ENCODE peak calls at places on chromosomes 3 and 15, in ten cellular contexts. One of them, this sample, is unnamed.

GRCh38 chr3:29091599-29092189 is 189.2 kb upstream of the RBMS3 start:
- DNase-seq in amniotic stem cell: no peak
- DNase-seq in HuH-7.5: no peak
- DNase-seq in T-helper 1 cell: no peak
- DNase-seq in mucosa of descending colon: no peak
- DNase-seq in hypothalamus: no peak
- DNase-seq in stimulated activated CD8-positive, alpha-beta memory T cell treated with anti-CD3 and anti-CD28 coated beads, Interleukin-2, amount 100 ng/mL, for 1 hour: no peak
- DNase-seq in CD4-positive, alpha-beta memory T cell: no peak
- DNase-seq in activated naive CD8-positive, alpha-beta T cell treated with anti-CD3 and anti-CD28 coated beads, Interleukin-2, amount 50 U/mL, for 24 hours: no peak
- DNase-seq in lung microvascular endothelial cell: peak
- DNase-seq in this sample: no peak

GRCh38 chr15:47616876-47617275 is 100.4 kb upstream of the SEMA6D start:
- DNase-seq in amniotic stem cell: no peak
- DNase-seq in HuH-7.5: no peak
- DNase-seq in T-helper 1 cell: no peak
- DNase-seq in mucosa of descending colon: no peak
- DNase-seq in hypothalamus: no peak
- DNase-seq in stimulated activated CD8-positive, alpha-beta memory T cell treated with anti-CD3 and anti-CD28 coated beads, Interleukin-2, amount 100 ng/mL, for 1 hour: no peak
- DNase-seq in CD4-positive, alpha-beta memory T cell: no peak
- DNase-seq in activated naive CD8-positive, alpha-beta T cell treated with anti-CD3 and anti-CD28 coated beads, Interleukin-2, amount 50 U/mL, for 24 hours: no peak
- DNase-seq in lung microvascular endothelial cell: no peak
- DNase-seq in this sample: no peak

GRCh38 chr3:193830791-193831191 is 237.8 kb downstream of the OPA1 start:
- DNase-seq in amniotic stem cell: no peak
- DNase-seq in HuH-7.5: no peak
- DNase-seq in T-helper 1 cell: no peak
- DNase-seq in mucosa of descending colon: no peak
- DNase-seq in hypothalamus: no peak
- DNase-seq in stimulated activated CD8-positive, alpha-beta memory T cell treated with anti-CD3 and anti-CD28 coated beads, Interleukin-2, amount 100 ng/mL, for 1 hour: no peak
- DNase-seq in CD4-positive, alpha-beta memory T cell: no peak
- DNase-seq in activated naive CD8-positive, alpha-beta T cell treated with anti-CD3 and anti-CD28 coated beads, Interleukin-2, amount 50 U/mL, for 24 hours: no peak
- DNase-seq in lung microvascular endothelial cell: no peak
- DNase-seq in this sample: no peak

GRCh38 chr3:11774296-11774877 is 72.3 kb downstream of the TAMM41 start:
- DNase-seq in amniotic stem cell: no peak
- DNase-seq in HuH-7.5: peak
- DNase-seq in T-helper 1 cell: no peak
- DNase-seq in mucosa of descending colon: peak
- DNase-seq in hypothalamus: no peak
- DNase-seq in stimulated activated CD8-positive, alpha-beta memory T cell treated with anti-CD3 and anti-CD28 coated beads, Interleukin-2, amount 100 ng/mL, for 1 hour: no peak
- DNase-seq in CD4-positive, alpha-beta memory T cell: no peak
- DNase-seq in activated naive CD8-positive, alpha-beta T cell treated with anti-CD3 and anti-CD28 coated beads, Interleukin-2, amount 50 U/mL, for 24 hours: no peak
- DNase-seq in lung microvascular endothelial cell: peak
- DNase-seq in this sample: no peak

GRCh38 chr15:40902605-40903561 is 8.6 kb downstream of the VPS18 start:
- DNase-seq in amniotic stem cell: no peak
- DNase-seq in HuH-7.5: no peak
- DNase-seq in T-helper 1 cell: no peak
- DNase-seq in mucosa of descending colon: peak
- DNase-seq in hypothalamus: no peak
- DNase-seq in stimulated activated CD8-positive, alpha-beta memory T cell treated with anti-CD3 and anti-CD28 coated beads, Interleukin-2, amount 100 ng/mL, for 1 hour: no peak
- DNase-seq in CD4-positive, alpha-beta memory T cell: no peak
- DNase-seq in activated naive CD8-positive, alpha-beta T cell treated with anti-CD3 and anti-CD28 coated beads, Interleukin-2, amount 50 U/mL, for 24 hours: no peak
- DNase-seq in lung microvascular endothelial cell: no peak
- DNase-seq in this sample: no peak

GRCh38 chr15:91855684-91856553 is 2.4 kb downstream of the SLCO3A1 start:
- DNase-seq in amniotic stem cell: no peak
- DNase-seq in HuH-7.5: peak
- DNase-seq in T-helper 1 cell: no peak
- DNase-seq in mucosa of descending colon: peak
- DNase-seq in hypothalamus: no peak
- DNase-seq in stimulated activated CD8-positive, alpha-beta memory T cell treated with anti-CD3 and anti-CD28 coated beads, Interleukin-2, amount 100 ng/mL, for 1 hour: no peak
- DNase-seq in CD4-positive, alpha-beta memory T cell: no peak
- DNase-seq in activated naive CD8-positive, alpha-beta T cell treated with anti-CD3 and anti-CD28 coated beads, Interleukin-2, amount 50 U/mL, for 24 hours: no peak
- DNase-seq in lung microvascular endothelial cell: no peak
- DNase-seq in this sample: no peak

GRCh38 chr3:129878355-129878754 is 15.2 kb downstream of the TMCC1 start:
- DNase-seq in amniotic stem cell: no peak
- DNase-seq in HuH-7.5: no peak
- DNase-seq in T-helper 1 cell: no peak
- DNase-seq in mucosa of descending colon: no peak
- DNase-seq in hypothalamus: no peak
- DNase-seq in stimulated activated CD8-positive, alpha-beta memory T cell treated with anti-CD3 and anti-CD28 coated beads, Interleukin-2, amount 100 ng/mL, for 1 hour: no peak
- DNase-seq in CD4-positive, alpha-beta memory T cell: no peak
- DNase-seq in activated naive CD8-positive, alpha-beta T cell treated with anti-CD3 and anti-CD28 coated beads, Interleukin-2, amount 50 U/mL, for 24 hours: no peak
- DNase-seq in lung microvascular endothelial cell: no peak
- DNase-seq in this sample: no peak

GRCh38 chr15:48940508-48940907 is 23.2 kb downstream of the SHC4 start:
- DNase-seq in amniotic stem cell: peak
- DNase-seq in HuH-7.5: no peak
- DNase-seq in T-helper 1 cell: no peak
- DNase-seq in mucosa of descending colon: no peak
- DNase-seq in hypothalamus: no peak
- DNase-seq in stimulated activated CD8-positive, alpha-beta memory T cell treated with anti-CD3 and anti-CD28 coated beads, Interleukin-2, amount 100 ng/mL, for 1 hour: no peak
- DNase-seq in CD4-positive, alpha-beta memory T cell: no peak
- DNase-seq in activated naive CD8-positive, alpha-beta T cell treated with anti-CD3 and anti-CD28 coated beads, Interleukin-2, amount 50 U/mL, for 24 hours: no peak
- DNase-seq in lung microvascular endothelial cell: peak
- DNase-seq in this sample: no peak

GRCh38 chr15:35736150-35736549 is 190.2 kb upstream of the DPH6 start:
- DNase-seq in amniotic stem cell: no peak
- DNase-seq in HuH-7.5: peak
- DNase-seq in T-helper 1 cell: no peak
- DNase-seq in mucosa of descending colon: peak
- DNase-seq in hypothalamus: no peak
- DNase-seq in stimulated activated CD8-positive, alpha-beta memory T cell treated with anti-CD3 and anti-CD28 coated beads, Interleukin-2, amount 100 ng/mL, for 1 hour: no peak
- DNase-seq in CD4-positive, alpha-beta memory T cell: no peak
- DNase-seq in activated naive CD8-positive, alpha-beta T cell treated with anti-CD3 and anti-CD28 coated beads, Interleukin-2, amount 50 U/mL, for 24 hours: no peak
- DNase-seq in lung microvascular endothelial cell: no peak
- DNase-seq in this sample: no peak

GRCh38 chr3:25508433-25508832 is 80.4 kb downstream of the RARB start:
- DNase-seq in amniotic stem cell: no peak
- DNase-seq in HuH-7.5: no peak
- DNase-seq in T-helper 1 cell: no peak
- DNase-seq in mucosa of descending colon: no peak
- DNase-seq in hypothalamus: no peak
- DNase-seq in stimulated activated CD8-positive, alpha-beta memory T cell treated with anti-CD3 and anti-CD28 coated beads, Interleukin-2, amount 100 ng/mL, for 1 hour: no peak
- DNase-seq in CD4-positive, alpha-beta memory T cell: no peak
- DNase-seq in activated naive CD8-positive, alpha-beta T cell treated with anti-CD3 and anti-CD28 coated beads, Interleukin-2, amount 50 U/mL, for 24 hours: no peak
- DNase-seq in lung microvascular endothelial cell: no peak
- DNase-seq in this sample: no peak

GRCh38 chr3:151371531-151371930 is 13.0 kb downstream of the P2RY12 start:
- DNase-seq in amniotic stem cell: no peak
- DNase-seq in HuH-7.5: no peak
- DNase-seq in T-helper 1 cell: no peak
- DNase-seq in mucosa of descending colon: no peak
- DNase-seq in hypothalamus: no peak
- DNase-seq in stimulated activated CD8-positive, alpha-beta memory T cell treated with anti-CD3 and anti-CD28 coated beads, Interleukin-2, amount 100 ng/mL, for 1 hour: no peak
- DNase-seq in CD4-positive, alpha-beta memory T cell: no peak
- DNase-seq in activated naive CD8-positive, alpha-beta T cell treated with anti-CD3 and anti-CD28 coated beads, Interleukin-2, amount 50 U/mL, for 24 hours: no peak
- DNase-seq in lung microvascular endothelial cell: no peak
- DNase-seq in this sample: no peak

GRCh38 chr15:48759921-48760320 is 50.9 kb downstream of the CEP152 start:
- DNase-seq in amniotic stem cell: no peak
- DNase-seq in HuH-7.5: no peak
- DNase-seq in T-helper 1 cell: no peak
- DNase-seq in mucosa of descending colon: no peak
- DNase-seq in hypothalamus: no peak
- DNase-seq in stimulated activated CD8-positive, alpha-beta memory T cell treated with anti-CD3 and anti-CD28 coated beads, Interleukin-2, amount 100 ng/mL, for 1 hour: no peak
- DNase-seq in CD4-positive, alpha-beta memory T cell: no peak
- DNase-seq in activated naive CD8-positive, alpha-beta T cell treated with anti-CD3 and anti-CD28 coated beads, Interleukin-2, amount 50 U/mL, for 24 hours: no peak
- DNase-seq in lung microvascular endothelial cell: no peak
- DNase-seq in this sample: no peak

GRCh38 chr3:119778176-119778575 is 3.7 kb upstream of the NR1I2 start:
- DNase-seq in amniotic stem cell: no peak
- DNase-seq in HuH-7.5: no peak
- DNase-seq in T-helper 1 cell: no peak
- DNase-seq in mucosa of descending colon: no peak
- DNase-seq in hypothalamus: no peak
- DNase-seq in stimulated activated CD8-positive, alpha-beta memory T cell treated with anti-CD3 and anti-CD28 coated beads, Interleukin-2, amount 100 ng/mL, for 1 hour: no peak
- DNase-seq in CD4-positive, alpha-beta memory T cell: no peak
- DNase-seq in activated naive CD8-positive, alpha-beta T cell treated with anti-CD3 and anti-CD28 coated beads, Interleukin-2, amount 50 U/mL, for 24 hours: no peak
- DNase-seq in lung microvascular endothelial cell: peak
- DNase-seq in this sample: no peak

GRCh38 chr15:85168642-85169173 is 187.1 kb downstream of the PDE8A start:
- DNase-seq in amniotic stem cell: no peak
- DNase-seq in HuH-7.5: peak
- DNase-seq in T-helper 1 cell: no peak
- DNase-seq in mucosa of descending colon: peak
- DNase-seq in hypothalamus: no peak
- DNase-seq in stimulated activated CD8-positive, alpha-beta memory T cell treated with anti-CD3 and anti-CD28 coated beads, Interleukin-2, amount 100 ng/mL, for 1 hour: peak
- DNase-seq in CD4-positive, alpha-beta memory T cell: peak
- DNase-seq in activated naive CD8-positive, alpha-beta T cell treated with anti-CD3 and anti-CD28 coated beads, Interleukin-2, amount 50 U/mL, for 24 hours: peak
- DNase-seq in lung microvascular endothelial cell: peak
- DNase-seq in this sample: peak

This sample was measured in B cell.